ENCODE peak calls at places on chromosomes 4 and X, in seven cellular contexts. P, V, D, Y, Q, O and C are unnamed samples.

GRCh38 chrX:12977761-12978204 is 2.9 kb downstream of the TMSB4X start:
- DNase-seq in P (no peak), V (no peak), D (no peak), Y (no peak), Q (no peak), O (no peak), C (no peak)

GRCh38 chr4:134708026-134708425 is 506.4 kb upstream of the PABPC4L start:
- DNase-seq in P (no peak), V (no peak), D (no peak), Y (no peak), Q (no peak), O (no peak), C (peak; percentile 0)

GRCh38 chr4:174690665-174691064 is 138.4 kb downstream of the GLRA3 start:
- DNase-seq in P (no peak), V (no peak), D (no peak), Y (no peak), Q (no peak), O (no peak), C (no peak)

GRCh38 chrX:77899081-77899828 is at the start of gene COX7B:
- DNase-seq in P (peak; percentile 98), V (peak; percentile 96), D (peak; percentile 94), Y (peak; percentile 71), Q (peak; percentile 75), O (no peak), C (peak; percentile 98)

GRCh38 chr4:101418055-101418454 is 70.7 kb upstream of the PPP3CA start:
- DNase-seq in P (no peak), V (no peak), D (peak; percentile 86), Y (no peak), Q (peak; percentile 28), O (no peak), C (no peak)

GRCh38 chrX:129529685-129530281 is 6.5 kb upstream of the SMARCA1 start:
- DNase-seq in P (peak; percentile 41), V (no peak), D (no peak), Y (no peak), Q (no peak), O (no peak), C (peak; percentile 54)

GRCh38 chrX:2748171-2748814 is 3.5 kb upstream of the XG start:
- DNase-seq in P (no peak), V (no peak), D (no peak), Y (no peak), Q (no peak), O (no peak), C (no peak)

GRCh38 chrX:10039821-10040793 is 72.9 kb downstream of the CLDN34 start:
- DNase-seq in P (no peak), V (peak; percentile 11), D (no peak), Y (no peak), Q (no peak), O (no peak), C (peak; percentile 52)

GRCh38 chrX:1411331-1411730 is 19.4 kb upstream of the SLC25A6 start:
- DNase-seq in P (no peak), V (no peak), D (no peak), Y (no peak), Q (no peak), O (no peak), C (no peak)

GRCh38 chrX:153423652-153424051 is 12.4 kb downstream of the ZFP92 start:
- DNase-seq in P (peak; percentile 2), V (no peak), D (no peak), Y (no peak), Q (no peak), O (no peak), C (peak; percentile 28)

GRCh38 chr4:123361195-123361861 is 35.3 kb upstream of the SPRY1 start:
- DNase-seq in P (peak; percentile 93), V (no peak), D (no peak), Y (no peak), Q (peak; percentile 16), O (no peak), C (peak; percentile 94)

GRCh38 chr4:184357783-184358182 is 116.6 kb downstream of the IRF2 start:
- DNase-seq in P (no peak), V (no peak), D (no peak), Y (peak; percentile 54), Q (no peak), O (no peak), C (no peak)

GRCh38 chr4:14178421-14178820 is 550.9 kb upstream of the BOD1L1 start:
- DNase-seq in P (peak; percentile 72), V (no peak), D (no peak), Y (no peak), Q (no peak), O (no peak), C (peak; percentile 72)

GRCh38 chrX:39953879-39954278 is 143.9 kb downstream of the BCOR start:
- DNase-seq in P (peak; percentile 60), V (no peak), D (no peak), Y (no peak), Q (peak; percentile 86), O (no peak), C (peak; percentile 66)

GRCh38 chrX:49203536-49203935 is 3.5 kb upstream of the SYP start:
- DNase-seq in P (no peak), V (no peak), D (no peak), Y (no peak), Q (no peak), O (no peak), C (no peak)

GRCh38 chr4:150308824-150309472 is 230.7 kb downstream of the DCLK2 start:
- DNase-seq in P (peak; percentile 62), V (no peak), D (no peak), Y (no peak), Q (no peak), O (no peak), C (peak; percentile 83)

GRCh38 chr4:11777447-11777846 is 348.8 kb upstream of the HS3ST1 start:
- DNase-seq in P (no peak), V (no peak), D (no peak), Y (no peak), Q (no peak), O (no peak), C (no peak)

GRCh38 chrX:12137982-12138365 is 299 bp upstream of the FRMPD4 start:
- DNase-seq in P (peak; percentile 12), V (peak; percentile 33), D (no peak), Y (no peak), Q (no peak), O (no peak), C (no peak)

GRCh38 chr4:86593726-86594558 is at the start of gene PTPN13:
- DNase-seq in P (peak; percentile 97), V (peak; percentile 100), D (peak; percentile 99), Y (peak; percentile 98), Q (peak; percentile 95), O (peak; percentile 95), C (peak; percentile 99)

GRCh38 chr4:161647757-161648156 is 516.0 kb downstream of the FSTL5 start:
- DNase-seq in P (no peak), V (no peak), D (no peak), Y (no peak), Q (no peak), O (no peak), C (no peak)

GRCh38 chr4:81255524-81255923 is 40.5 kb upstream of the PRKG2 start:
- DNase-seq in P (peak; percentile 78), V (no peak), D (no peak), Y (no peak), Q (no peak), O (no peak), C (peak; percentile 86)

GRCh38 chr4:184408021-184408710 is 66.2 kb downstream of the IRF2 start:
- DNase-seq in P (peak; percentile 76), V (peak; percentile 62), D (no peak), Y (no peak), Q (no peak), O (no peak), C (peak; percentile 87)

GRCh38 chr4:20624783-20625364 is 75.4 kb upstream of the PACRGL start:
- DNase-seq in P (peak; percentile 80), V (no peak), D (no peak), Y (no peak), Q (no peak), O (no peak), C (peak; percentile 45)

GRCh38 chr4:184255917-184256642 is 38.4 kb upstream of the ENPP6 start:
- DNase-seq in P (no peak), V (no peak), D (no peak), Y (no peak), Q (no peak), O (no peak), C (no peak)

GRCh38 chr4:174828845-174829701 is at the start of gene GLRA3:
- DNase-seq in P (peak; percentile 37), V (peak; percentile 98), D (peak; percentile 27), Y (no peak), Q (peak; percentile 15), O (no peak), C (peak; percentile 23)

GRCh38 chr4:152045781-152046571 is 285.2 kb upstream of the GATB start:
- DNase-seq in P (no peak), V (peak; percentile 94), D (no peak), Y (no peak), Q (peak; percentile 45), O (no peak), C (peak; percentile 14)

GRCh38 chr4:48031802-48032525 is 15.4 kb downstream of the NIPAL1 start:
- DNase-seq in P (peak; percentile 97), V (no peak), D (no peak), Y (no peak), Q (no peak), O (no peak), C (peak; percentile 82)

GRCh38 chrX:119635179-119635578 is 29.0 kb upstream of the NKRF start:
- DNase-seq in P (no peak), V (no peak), D (no peak), Y (no peak), Q (no peak), O (no peak), C (no peak)

GRCh38 chrX:27583976-27584375 is 6.2 kb upstream of the DCAF8L2 start:
- DNase-seq in P (peak; percentile 23), V (no peak), D (no peak), Y (no peak), Q (no peak), O (no peak), C (no peak)

DNA sequence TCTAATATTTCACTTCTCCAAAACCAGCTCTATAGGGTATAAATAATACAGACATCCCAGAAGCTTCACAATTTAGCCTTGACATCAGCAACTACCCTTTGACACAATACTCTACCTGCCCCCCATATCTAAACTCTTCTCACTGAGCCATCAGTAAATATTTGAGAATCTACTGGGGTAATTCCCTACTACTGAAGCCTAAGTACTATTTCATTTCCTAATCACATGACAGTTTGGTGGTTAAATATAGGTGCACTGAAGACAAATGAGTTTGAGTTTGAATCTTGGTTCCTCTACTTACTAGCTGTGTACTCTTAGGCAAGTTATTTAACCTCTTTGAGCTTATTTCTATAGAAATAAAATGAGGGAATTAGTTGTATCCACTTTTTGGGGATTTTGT is 471.0 kb upstream of the IGFBP7 start:
- DNase-seq in P (no peak), V (no peak), D (no peak), Y (no peak), Q (no peak), O (no peak), C (no peak)
- TF ChIP-seq CTCF in P (no peak), V (no peak), D (no peak), Y (no peak), Q (no peak), O (no peak), C (no peak)

GRCh38 chr4:173516621-173517612 is 13.1 kb downstream of the HAND2 start:
- DNase-seq in P (peak; percentile 74), V (peak; percentile 81), D (no peak), Y (no peak), Q (no peak), O (no peak), C (peak; percentile 69)
- H3K4me3 ChIP-seq in P (peak overlapping the region; percentile 13), V (peak overlapping the region; percentile 22), D (no peak overlapping the region), Y (peak overlapping the region; percentile 49), Q (no peak overlapping the region), O (no peak overlapping the region), C (no peak overlapping the region)

GRCh38 chr4:10153161-10153560 is 36.6 kb upstream of the WDR1 start:
- DNase-seq in P (no peak), V (no peak), D (no peak), Y (no peak), Q (no peak), O (no peak), C (no peak)
- TF ChIP-seq CTCF in P (no peak), V (no peak), D (no peak), Y (no peak), Q (no peak), O (no peak), C (no peak)

GRCh38 chrX:100410901-100411801 is 1.1 kb upstream of the PCDH19 start:
- DNase-seq in P (no peak), V (peak; percentile 47), D (no peak), Y (no peak), Q (no peak), O (no peak), C (no peak)
- H3K4me3 ChIP-seq in P (no peak overlapping the region), V (peak overlapping the region; percentile 56), D (no peak overlapping the region), Y (peak overlapping the region; percentile 38), Q (no peak overlapping the region), O (peak overlapping the region; percentile 14), C (no peak overlapping the region)